ENCODE peak calls at places on chromosomes 6 and 20, in nine cellular contexts. C, L, F, R, Y, J, K, W and H are unnamed samples.
A peak's percentile ranks its signal among the peaks of the same experiment; 100 is the strongest.

GRCh38 chr20:6495907-6496306 is 271.6 kb upstream of the BMP2 start:
- DNase-seq in Y (no peak), K (no peak), J (no peak), R (no peak), W (no peak), F (no peak), C (no peak), L (no peak), H (no peak)

GRCh38 chr6:109393882-109394281 is 11.6 kb upstream of the CD164 start:
- DNase-seq in Y (peak; percentile 49), R (peak; percentile 50), C (no peak), F (no peak), J (no peak), K (no peak), L (peak; percentile 85), W (no peak), H (no peak)

GRCh38 chr20:58512808-58513552 is 2.2 kb downstream of the APCDD1L start:
- DNase-seq in W (no peak), R (no peak), F (no peak), Y (no peak), C (no peak), J (no peak), K (no peak), L (no peak), H (no peak)

GRCh38 chr6:129859524-129859923 is 1.6 kb downstream of the TMEM244 start:
- DNase-seq in W (no peak), K (no peak), F (no peak), R (no peak), L (no peak), Y (peak; percentile 42), C (no peak), J (no peak), H (no peak)

GRCh38 chr6:33280539-33280938 is 3.6 kb downstream of the B3GALT4 start:
- DNase-seq in K (no peak), L (no peak), W (no peak), J (no peak), C (no peak), R (no peak), F (no peak), Y (no peak), H (no peak)

GRCh38 chr6:118810420-118811027 is 83.4 kb upstream of the ASF1A start:
- DNase-seq in Y (no peak), L (no peak), F (no peak), K (no peak), W (no peak), R (peak; percentile 20), J (peak; percentile 46), C (peak; percentile 53), H (peak; percentile 23)

GRCh38 chr6:158068893-158069799 is 87.5 kb downstream of the SYNJ2 start:
- DNase-seq in Y (peak; percentile 67), W (peak; percentile 68), C (no peak), L (peak; percentile 93), J (no peak), F (peak; percentile 78), K (no peak), R (peak; percentile 68), H (peak; percentile 31)

GRCh38 chr6:157314705-157315321 is 8.5 kb downstream of the TMEM242 start:
- DNase-seq in R (no peak), L (peak; percentile 74), J (peak; percentile 32), K (no peak), W (no peak), Y (peak; percentile 91), C (no peak), F (peak; percentile 73), H (no peak)

GRCh38 chr6:132072271-132072670 is 121.1 kb upstream of the CCN2 start:
- DNase-seq in L (no peak), F (no peak), K (no peak), C (no peak), R (no peak), W (no peak), J (no peak), Y (no peak), H (no peak)

GRCh38 chr20:409697-410559 is 1.8 kb downstream of the RBCK1 start:
- DNase-seq in Y (no peak), C (no peak), K (no peak), J (no peak), W (no peak), L (no peak), F (no peak), R (no peak), H (no peak)

GRCh38 chr20:16966276-16966880 is 218.2 kb downstream of the OTOR start:
- DNase-seq in K (no peak), C (no peak), W (no peak), F (no peak), J (no peak), Y (no peak), R (no peak), L (no peak), H (no peak)

GRCh38 chr6:89566930-89567634 is 71.5 kb downstream of the LYRM2 start:
- DNase-seq in K (no peak), W (peak; percentile 26), L (no peak), J (no peak), F (no peak), R (no peak), Y (no peak), C (no peak), H (no peak)

GRCh38 chr6:72824833-72825232 is 203.0 kb downstream of the KCNQ5 start:
- DNase-seq in F (no peak), L (no peak), C (no peak), Y (no peak), J (no peak), K (no peak), W (no peak), R (no peak), H (no peak)

GRCh38 chr6:36463686-36464085 is 20.9 kb downstream of the KCTD20 start:
- DNase-seq in K (no peak), L (no peak), R (no peak), F (no peak), Y (peak; percentile 47), W (no peak), J (no peak), C (no peak), H (no peak)

GRCh38 chr6:2197177-2197671 is 48.2 kb downstream of the GMDS start:
- DNase-seq in K (no peak), Y (peak; percentile 27), F (peak; percentile 27), R (no peak), W (no peak), L (peak; percentile 40), J (no peak), C (no peak), H (no peak)

GRCh38 chr20:34952676-34953075 is 2.9 kb downstream of the GSS start:
- DNase-seq in R (no peak), L (no peak), C (no peak), W (no peak), K (no peak), J (no peak), Y (peak; percentile 38), F (no peak), H (no peak)

GRCh38 chr20:38961530-38962043 is 557 bp upstream of the DHX35 start:
- DNase-seq in J (no peak), W (no peak), L (no peak), C (peak; percentile 4), K (peak; percentile 21), Y (no peak), R (no peak), F (no peak), H (no peak)

GRCh38 chr6:35310265-35310831 is 12.7 kb downstream of the DEF6 start:
- DNase-seq in J (no peak), W (no peak), L (no peak), K (no peak), C (no peak), Y (no peak), F (no peak), R (no peak), H (no peak)

GRCh38 chr6:159995405-159995804 is 26.5 kb downstream of the IGF2R start:
- DNase-seq in F (no peak), C (no peak), L (no peak), J (no peak), Y (no peak), R (no peak), W (no peak), K (no peak), H (no peak)

GRCh38 chr6:155801046-155801445 is 345.4 kb upstream of the NOX3 start:
- DNase-seq in L (no peak), C (no peak), R (no peak), K (no peak), F (no peak), W (no peak), Y (no peak), J (no peak), H (no peak)